ENCODE peak calls at places on chromosomes 13 and 19, in six cellular contexts. Q is HCT116; E is fibroblast of lung; U is effector memory CD4-positive, alpha-beta T cell; P is Peyer's patch; W is tibial artery. O is an unnamed sample. For H3K9me3, the result is how much of the 10 kb centered on the place peaks cover.

GRCh38 chr19:13885826-13886365 is 9.0 kb downstream of the NANOS3 start:
- DNase-seq in Q (no peak), E (no peak), P (no peak), W (no peak), U (no peak), O (no peak)

GRCh38 chr19:48085077-48085476 is 25.5 kb downstream of the PLA2G4C start:
- DNase-seq in Q (no peak), W (no peak), U (no peak), P (no peak), E (no peak), O (no peak)

GRCh38 chr13:79297128-79297527 is 108.9 kb downstream of the RBM26 start:
- DNase-seq in U (no peak), E (no peak), W (no peak), P (no peak), Q (no peak), O (no peak)

GRCh38 chr19:2721570-2722540 is 683 bp upstream of the DIRAS1 start:
- DNase-seq in U (no peak), Q (no peak), P (no peak), E (no peak), W (no peak), O (no peak)

GRCh38 chr19:4967738-4968461 is 1.0 kb upstream of the KDM4B start:
- DNase-seq in Q (no peak), W (no peak), P (no peak), U (no peak), E (peak), O (no peak)

GRCh38 chr19:21440321-21440720 is 43.4 kb downstream of the ZNF493 start:
- DNase-seq in P (no peak), W (no peak), E (no peak), Q (no peak), U (no peak), O (no peak)

GRCh38 chr19:47107953-47108746 is 5.4 kb downstream of the ZC3H4 start:
- DNase-seq in P (no peak), W (no peak), E (peak), U (no peak), Q (no peak), O (no peak)

GRCh38 chr19:48991823-48992570 is 1.1 kb downstream of the GYS1 start:
- DNase-seq in U (no peak), P (peak), E (peak), Q (no peak), W (peak), O (peak)

GRCh38 chr19:5563941-5564612 is 3.7 kb downstream of the TINCR start:
- DNase-seq in P (no peak), U (no peak), W (no peak), E (no peak), Q (no peak), O (no peak)

GRCh38 chr13:27379694-27380596 is 44.5 kb upstream of the GTF3A start:
- DNase-seq in Q (peak), E (peak), W (peak), U (no peak), P (peak), O (no peak)

GRCh38 chr19:52942371-52943133 is 19.3 kb upstream of the ZNF888 start:
- DNase-seq in Q (peak), W (peak), E (peak), U (peak), P (peak), O (peak)

GRCh38 chr19:52941941-52942370 is 18.7 kb upstream of the ZNF888 start:
- DNase-seq in U (no peak), E (peak), W (peak), P (peak), Q (no peak), O (no peak)

GRCh38 chr19:52943134-52943883 is 19.4 kb downstream of the ZNF816 start:
- DNase-seq in P (no peak), E (no peak), W (no peak), Q (no peak), U (no peak), O (no peak)

GRCh38 chr19:52945652-52946321 is 16.9 kb downstream of the ZNF816 start:
- DNase-seq in E (no peak), Q (no peak), P (no peak), W (no peak), U (no peak), O (no peak)

DNA sequence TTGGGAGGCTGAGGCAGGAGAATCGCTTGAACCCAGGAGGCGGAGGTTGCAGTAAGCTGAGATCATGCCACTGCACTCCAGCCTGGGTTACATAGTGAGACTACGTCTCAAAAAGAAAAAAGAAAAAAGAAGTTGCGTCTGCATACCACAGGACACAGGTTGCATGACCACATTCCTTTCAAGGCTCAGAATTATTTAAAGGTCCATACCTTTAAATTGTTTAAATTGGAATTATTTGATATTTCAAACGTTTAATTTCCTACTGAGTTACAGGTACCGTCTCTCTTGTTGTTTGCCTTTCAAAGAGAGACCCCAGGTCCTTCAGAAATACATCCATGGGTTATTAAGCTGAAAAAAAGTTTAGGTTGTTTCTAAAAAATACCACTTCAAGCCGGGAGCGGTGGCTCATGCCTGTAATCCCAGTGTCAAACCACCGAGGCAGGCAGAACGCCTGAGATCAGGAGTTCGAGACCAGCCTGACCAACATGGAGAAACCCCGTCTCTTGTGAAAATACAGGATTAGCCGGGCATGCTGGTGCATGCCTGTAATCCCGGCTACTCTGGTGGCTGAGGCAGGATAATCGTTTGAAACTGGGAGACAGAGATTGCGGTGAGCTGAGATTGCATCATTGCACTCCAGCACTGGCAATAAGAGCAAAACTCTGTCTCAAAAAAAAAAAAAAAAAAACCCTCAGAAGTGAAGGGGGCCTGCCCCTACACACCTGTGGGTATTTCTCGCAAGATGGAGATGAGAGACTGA is 18.6 kb downstream of the ZNF816 start:
- DNase-seq in P (no peak), E (no peak), Q (no peak), U (no peak), W (no peak), O (no peak)
- H3K9me3 ChIP-seq in P (under half), E (under half), Q (under half), U (under half), W (under half), O (half or more)

DNA sequence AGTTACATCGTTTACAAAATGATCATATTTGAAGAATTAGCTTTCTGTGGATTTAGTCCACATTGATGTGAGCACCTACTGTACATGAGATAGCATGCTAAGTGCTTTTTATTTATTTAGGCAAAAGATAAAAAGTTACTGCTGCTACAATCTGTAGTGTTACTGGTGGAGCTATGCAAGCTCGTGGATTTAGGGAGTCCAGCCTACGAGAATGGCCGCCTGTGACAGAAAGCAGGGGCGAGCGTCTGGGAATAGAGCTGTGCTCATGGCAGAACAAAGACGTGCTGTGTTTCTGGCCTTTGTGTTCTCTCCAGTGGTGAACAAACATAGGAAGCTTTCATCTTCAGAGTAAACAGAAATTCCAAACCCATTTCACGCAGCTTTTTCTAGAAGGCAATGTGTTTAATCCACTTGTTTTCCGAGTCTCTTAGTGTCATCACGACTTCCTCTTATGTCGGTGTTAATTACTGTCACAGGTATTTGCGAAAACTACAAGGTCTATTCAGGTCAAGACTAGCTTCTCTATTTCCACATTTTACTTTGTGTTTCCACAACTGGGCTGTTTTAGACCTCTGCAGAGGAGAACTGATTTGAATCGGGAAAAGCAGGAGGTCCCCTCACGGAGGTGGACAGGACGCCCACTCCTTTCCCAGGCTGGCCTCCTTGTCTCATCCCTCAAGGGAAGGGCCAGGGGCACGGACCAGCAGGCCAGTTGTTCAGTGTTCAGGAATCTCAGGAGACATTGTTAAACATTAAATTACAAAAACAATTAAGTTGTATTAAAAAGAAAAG is 67.3 kb downstream of the ATP11A start:
- DNase-seq in Q (no peak), E (no peak), U (no peak), P (no peak), W (no peak), O (no peak)
- H3K4me3 ChIP-seq in Q (no peak), E (no peak), U (no peak), P (no peak), W (no peak), O (no peak)

GRCh38 chr19:44973982-44974735 is 19.0 kb downstream of the CLPTM1 start:
- DNase-seq in W (no peak), E (no peak), Q (no peak), P (no peak), U (no peak), O (no peak)
- H3K27ac ChIP-seq in W (no peak), E (no peak), Q (no peak), P (no peak), U (no peak), O (no peak)

DNA sequence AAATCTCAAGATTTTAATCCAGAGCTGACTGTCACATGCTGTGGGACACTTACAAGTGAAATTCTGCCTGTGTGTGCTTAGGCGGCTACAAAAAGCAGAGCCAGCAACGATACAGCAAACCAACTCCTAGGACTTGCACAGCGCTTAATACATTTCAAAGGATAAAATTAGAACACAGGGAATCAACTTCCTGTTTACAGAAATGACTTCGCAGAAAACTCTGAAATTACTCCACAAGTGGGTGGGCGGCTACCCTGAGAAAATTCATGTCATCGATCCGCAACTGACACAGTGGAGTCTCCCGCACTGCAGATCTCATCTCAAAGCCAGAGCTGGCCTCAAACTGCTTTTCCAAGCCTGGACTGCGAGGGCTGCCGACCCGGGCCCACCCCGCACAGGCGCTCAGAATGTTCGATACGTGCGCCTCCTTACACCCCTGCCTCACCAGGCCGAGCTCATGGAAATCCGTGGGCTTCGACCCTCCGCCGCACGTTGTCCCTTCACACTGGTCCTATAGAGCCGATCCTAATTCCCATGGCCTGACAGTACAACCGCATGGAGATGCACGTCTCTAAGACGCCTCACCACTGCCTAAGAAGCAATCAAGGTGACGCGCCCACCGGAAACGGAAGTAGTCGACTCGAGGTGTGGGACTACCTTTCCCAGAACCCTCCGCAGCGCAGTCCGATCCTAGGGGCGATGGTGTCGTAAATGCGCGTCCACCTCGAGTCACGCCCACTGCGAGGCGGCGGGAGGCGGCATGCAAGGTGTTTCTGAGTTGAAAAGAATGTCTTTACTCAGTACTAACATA is at the start of gene ZNF229:
- DNase-seq in P (peak), U (no peak), Q (no peak), W (peak), E (peak), O (peak)
- H3K9me3 ChIP-seq in P (under half), U (under half), Q (under half), W (under half), E (under half), O (under half)

O was measured in AG04450.